ENCODE peak calls at places on chromosomes 13 and 19, in seven cellular contexts. K is mesothelial cell of epicardium, U is A549, T is uterus, H is heart right ventricle, A is RWPE2, V is fibroblast of pulmonary artery. Z is an unnamed sample.

GRCh38 chr19:4375620-4376228 is 24.6 kb downstream of the SH3GL1 start:
- DNase-seq in K (peak; percentile 66), U (peak; percentile 60), T (peak; percentile 52), H (no peak), A (no peak), V (peak; percentile 80), Z (no peak)

GRCh38 chr13:60629158-60629557 is 232.1 kb downstream of the TDRD3 start:
- DNase-seq in K (no peak), U (no peak), T (no peak), H (no peak), A (no peak), V (no peak), Z (no peak)

GRCh38 chr13:110322126-110322827 is 15.2 kb downstream of the COL4A2 start:
- DNase-seq in K (no peak), U (no peak), T (no peak), H (no peak), A (no peak), V (no peak), Z (peak; percentile 62)

GRCh38 chr19:6674868-6675305 is 4.9 kb upstream of the TNFSF14 start:
- DNase-seq in K (no peak), U (peak; percentile 35), T (peak; percentile 34), H (peak; percentile 23), A (no peak), V (peak; percentile 74), Z (no peak)

GRCh38 chr13:68490594-68490993 is 1260.5 kb upstream of the PCDH9 start:
- DNase-seq in K (no peak), U (no peak), T (no peak), H (no peak), A (no peak), V (no peak), Z (no peak)

GRCh38 chr19:52231154-52231565 is 38.2 kb upstream of the ZNF766 start:
- DNase-seq in K (no peak), U (no peak), T (no peak), H (no peak), A (no peak), V (peak; percentile 24), Z (no peak)

GRCh38 chr13:113862191-113862765 is 1.6 kb downstream of the GAS6 start:
- DNase-seq in K (peak; percentile 34), U (no peak), T (peak; percentile 28), H (peak; percentile 11), A (peak; percentile 59), V (no peak), Z (peak; percentile 62)

GRCh38 chr19:7149956-7150705 is 80.6 kb downstream of the ZNF557 start:
- DNase-seq in K (no peak), U (no peak), T (no peak), H (no peak), A (no peak), V (no peak), Z (no peak)

GRCh38 chr19:17339088-17339741 is 1.9 kb downstream of the GTPBP3 start:
- DNase-seq in K (no peak), U (no peak), T (no peak), H (no peak), A (peak; percentile 68), V (no peak), Z (no peak)

GRCh38 chr13:101415358-101416174 is 742 bp downstream of the NALCN start:
- DNase-seq in K (no peak), U (peak; percentile 4), T (no peak), H (no peak), A (no peak), V (no peak), Z (no peak)

GRCh38 chr19:8593931-8594330 is 16.6 kb downstream of the ADAMTS10 start:
- DNase-seq in K (no peak), U (peak; percentile 62), T (no peak), H (no peak), A (no peak), V (peak; percentile 44), Z (no peak)
- TF ChIP-seq CTCF in K (peak; percentile 22), U (peak; percentile 44), T (no peak), H (peak; percentile 28), A (peak; percentile 7), V (peak; percentile 34), Z (peak; percentile 40)

DNA sequence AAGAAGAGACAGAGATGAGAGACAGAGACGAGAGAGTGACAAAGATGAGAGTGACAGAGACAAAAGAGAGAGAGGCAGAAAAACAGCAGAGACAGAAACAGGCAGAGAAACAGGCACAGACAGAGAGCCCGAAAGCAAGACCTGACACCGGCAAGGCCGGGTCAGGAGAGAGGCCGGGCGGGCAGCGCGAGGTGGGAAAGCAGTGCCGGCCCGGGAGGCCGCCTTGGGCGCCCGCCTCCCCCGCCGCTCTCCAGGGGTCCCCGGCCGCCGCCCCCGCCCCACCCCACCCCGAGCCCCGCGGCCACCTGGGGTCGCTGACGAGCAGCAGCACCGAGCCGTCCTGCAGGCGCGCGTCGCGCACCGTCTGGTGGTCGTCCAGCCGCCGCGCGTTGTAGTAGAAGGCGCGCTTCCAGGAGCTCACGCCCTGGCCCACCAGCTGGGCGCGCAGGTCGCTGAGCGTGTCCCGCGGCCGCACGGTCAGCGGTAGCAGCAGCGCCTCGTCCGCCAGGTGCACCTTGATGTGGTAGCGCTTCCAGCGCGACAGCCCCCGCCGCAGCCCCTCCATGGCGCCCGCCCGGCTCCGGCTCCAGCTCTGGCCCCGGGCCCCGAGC is at the start of gene TINCR:
- DNase-seq in K (no peak), U (no peak), T (no peak), H (no peak), A (no peak), V (no peak), Z (no peak)
- TF ChIP-seq CTCF in K (no peak), U (peak; percentile 35), T (no peak), H (no peak), A (no peak), V (no peak), Z (peak; percentile 57)

GRCh38 chr13:41405367-41405766 is 52.0 kb upstream of the RGCC start:
- DNase-seq in K (no peak), U (no peak), T (no peak), H (no peak), A (no peak), V (no peak), Z (no peak)
- TF ChIP-seq CTCF in K (no peak), U (no peak), T (no peak), H (no peak), A (no peak), V (no peak), Z (no peak)

GRCh38 chr13:76822691-76823267 is 63.4 kb downstream of the KCTD12 start:
- DNase-seq in K (no peak), U (peak; percentile 10), T (no peak), H (no peak), A (no peak), V (peak; percentile 77), Z (no peak)
- TF ChIP-seq CTCF in K (no peak), U (no peak), T (no peak), H (peak; percentile 47), A (peak; percentile 41), V (peak; percentile 44), Z (no peak)

GRCh38 chr19:10800488-10800887 is 35.5 kb downstream of the TMED1 start:
- DNase-seq in K (no peak), U (no peak), T (no peak), H (peak; percentile 46), A (no peak), V (peak; percentile 58), Z (no peak)

GRCh38 chr19:10805758-10806247 is 30.2 kb downstream of the TMED1 start:
- DNase-seq in K (no peak), U (no peak), T (no peak), H (no peak), A (no peak), V (no peak), Z (no peak)

GRCh38 chr19:10803252-10803651 is 32.8 kb downstream of the TMED1 start:
- DNase-seq in K (no peak), U (no peak), T (no peak), H (no peak), A (no peak), V (no peak), Z (no peak)

GRCh38 chr19:10805075-10805757 is 30.8 kb downstream of the TMED1 start:
- DNase-seq in K (no peak), U (no peak), T (no peak), H (no peak), A (no peak), V (no peak), Z (no peak)

GRCh38 chr19:10802479-10802878 is 33.5 kb downstream of the TMED1 start:
- DNase-seq in K (no peak), U (no peak), T (no peak), H (no peak), A (no peak), V (no peak), Z (no peak)
- TF ChIP-seq CTCF in K (no peak), U (no peak), T (no peak), H (no peak), A (no peak), V (no peak), Z (no peak)

GRCh38 chr13:32165791-32166190 is 134.2 kb downstream of the FRY start:
- DNase-seq in K (no peak), U (no peak), T (no peak), H (peak; percentile 67), A (no peak), V (no peak), Z (no peak)

GRCh38 chr13:32168136-32168535 is 136.6 kb downstream of the FRY start:
- DNase-seq in K (no peak), U (no peak), T (no peak), H (no peak), A (no peak), V (no peak), Z (no peak)

GRCh38 chr13:32159147-32159869 is 127.7 kb downstream of the FRY start:
- DNase-seq in K (no peak), U (no peak), T (no peak), H (peak; percentile 69), A (no peak), V (no peak), Z (no peak)

DNA sequence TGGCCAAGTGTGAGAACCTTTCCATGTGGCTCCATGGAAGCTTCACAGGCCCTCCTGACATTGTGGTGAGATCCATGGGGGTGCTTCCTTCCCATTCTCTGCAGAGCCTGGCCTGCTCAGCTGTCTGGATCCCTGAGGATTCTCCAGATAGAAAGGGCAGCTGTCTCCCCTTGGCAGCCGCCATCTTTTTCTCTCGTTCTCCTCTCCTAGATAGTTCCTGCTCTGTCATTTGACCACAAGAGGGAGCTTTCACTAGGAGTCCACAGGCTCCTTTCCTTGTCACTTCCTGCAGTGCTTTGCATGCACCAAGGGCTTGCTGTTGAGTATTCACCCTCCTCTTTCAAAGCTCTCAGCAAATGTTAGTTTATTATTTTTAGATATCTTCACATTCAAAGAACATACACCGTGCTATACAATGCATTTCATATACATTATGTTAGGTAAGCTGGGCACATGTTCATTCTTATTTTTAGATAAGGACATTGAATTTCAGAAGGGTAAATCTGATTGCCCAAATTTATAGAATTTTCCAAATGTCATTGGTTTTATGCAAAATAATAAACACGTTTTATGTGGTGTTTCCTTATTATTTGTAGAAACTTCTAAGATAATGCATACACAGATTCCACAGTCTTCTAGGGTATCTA is 133.2 kb downstream of the FRY start:
- DNase-seq in K (no peak), U (peak; percentile 76), T (no peak), H (no peak), A (no peak), V (peak; percentile 82), Z (no peak)
- TF ChIP-seq CTCF in K (peak; percentile 36), U (peak; percentile 49), T (peak; percentile 22), H (peak; percentile 57), A (peak; percentile 36), V (peak; percentile 86), Z (peak; percentile 79)

GRCh38 chr13:106275441-106276032 is 259.9 kb downstream of the EFNB2 start:
- DNase-seq in K (no peak), U (no peak), T (no peak), H (no peak), A (no peak), V (no peak), Z (no peak)
- TF ChIP-seq CTCF in K (no peak), U (no peak), T (no peak), H (no peak), A (no peak), V (no peak), Z (no peak)

Z was measured in type B pancreatic cell.